ENCODE peak calls at places on chromosomes 12 and 14, in five cellular contexts. One of them, this sample, is unnamed.

GRCh38 chr12:113961921-113962710 is 4.0 kb downstream of the RBM19 start:
- DNase-seq in NCI-H1930: no peak
- DNase-seq in NCI-H748 treated with DMSO at 0.1 percent for 48 hours: no peak
- DNase-seq in H9: no peak
- DNase-seq in choroid plexus epithelial cell: peak; percentile 69
- DNase-seq in this sample: no peak

GRCh38 chr14:41062826-41063225 is 543.9 kb upstream of the LRFN5 start:
- DNase-seq in choroid plexus epithelial cell: no peak
- DNase-seq in NCI-H1930: no peak
- DNase-seq in H9: no peak
- DNase-seq in NCI-H748 treated with DMSO at 0.1 percent for 48 hours: no peak
- DNase-seq in this sample: no peak

GRCh38 chr12:18696971-18697602 is 40.7 kb downstream of the PLCZ1 start:
- DNase-seq in H9: no peak
- DNase-seq in NCI-H1930: no peak
- DNase-seq in choroid plexus epithelial cell: peak; percentile 69
- DNase-seq in NCI-H748 treated with DMSO at 0.1 percent for 48 hours: no peak
- DNase-seq in this sample: no peak

GRCh38 chr14:48665077-48665784 is 920.9 kb downstream of the RPS29 start:
- DNase-seq in choroid plexus epithelial cell: peak; percentile 0
- DNase-seq in H9: no peak
- DNase-seq in NCI-H1930: no peak
- DNase-seq in NCI-H748 treated with DMSO at 0.1 percent for 48 hours: no peak
- DNase-seq in this sample: no peak

GRCh38 chr12:111445311-111446043 is 39.8 kb downstream of the SH2B3 start:
- DNase-seq in NCI-H748 treated with DMSO at 0.1 percent for 48 hours: no peak
- DNase-seq in H9: no peak
- DNase-seq in choroid plexus epithelial cell: no peak
- DNase-seq in NCI-H1930: no peak
- DNase-seq in this sample: no peak

GRCh38 chr12:102527256-102527720 is 46.9 kb upstream of the IGF1 start:
- DNase-seq in H9: no peak
- DNase-seq in choroid plexus epithelial cell: peak; percentile 22
- DNase-seq in NCI-H748 treated with DMSO at 0.1 percent for 48 hours: no peak
- DNase-seq in NCI-H1930: no peak
- DNase-seq in this sample: no peak

GRCh38 chr14:69480136-69480535 is 4.4 kb upstream of the PLEKHD1 start:
- DNase-seq in choroid plexus epithelial cell: no peak
- DNase-seq in NCI-H748 treated with DMSO at 0.1 percent for 48 hours: no peak
- DNase-seq in H9: no peak
- DNase-seq in NCI-H1930: no peak
- DNase-seq in this sample: no peak

GRCh38 chr12:23950775-23951391 is 1.4 kb upstream of the SOX5 start:
- DNase-seq in H9: no peak
- DNase-seq in NCI-H1930: peak; percentile 27
- DNase-seq in choroid plexus epithelial cell: peak; percentile 16
- DNase-seq in NCI-H748 treated with DMSO at 0.1 percent for 48 hours: peak; percentile 26
- DNase-seq in this sample: no peak

GRCh38 chr12:132222096-132222807 is 78.0 kb downstream of the NOC4L start:
- DNase-seq in choroid plexus epithelial cell: peak; percentile 11
- DNase-seq in NCI-H1930: no peak
- DNase-seq in H9: no peak
- DNase-seq in NCI-H748 treated with DMSO at 0.1 percent for 48 hours: no peak
- DNase-seq in this sample: no peak

GRCh38 chr12:132342828-132343227 is 13.4 kb upstream of the GALNT9 start:
- DNase-seq in NCI-H1930: no peak
- DNase-seq in NCI-H748 treated with DMSO at 0.1 percent for 48 hours: no peak
- DNase-seq in choroid plexus epithelial cell: no peak
- DNase-seq in H9: no peak
- DNase-seq in this sample: no peak

GRCh38 chr12:6821271-6821673 is 349 bp upstream of the GPR162 start:
- DNase-seq in NCI-H748 treated with DMSO at 0.1 percent for 48 hours: peak; percentile 31
- DNase-seq in H9: peak; percentile 91
- DNase-seq in choroid plexus epithelial cell: peak; percentile 83
- DNase-seq in NCI-H1930: no peak
- DNase-seq in this sample: no peak

GRCh38 chr12:127980585-127980984 is 286.4 kb upstream of the TMEM132C start:
- DNase-seq in NCI-H748 treated with DMSO at 0.1 percent for 48 hours: no peak
- DNase-seq in H9: peak; percentile 44
- DNase-seq in NCI-H1930: no peak
- DNase-seq in choroid plexus epithelial cell: no peak
- DNase-seq in this sample: no peak

GRCh38 chr12:130486146-130486435 is 148.4 kb downstream of the PIWIL1 start:
- DNase-seq in choroid plexus epithelial cell: no peak
- DNase-seq in NCI-H748 treated with DMSO at 0.1 percent for 48 hours: no peak
- DNase-seq in NCI-H1930: no peak
- DNase-seq in H9: no peak
- DNase-seq in this sample: no peak

GRCh38 chr12:39236994-39237393 is 205.9 kb downstream of the KIF21A start:
- DNase-seq in choroid plexus epithelial cell: peak; percentile 42
- DNase-seq in H9: no peak
- DNase-seq in NCI-H748 treated with DMSO at 0.1 percent for 48 hours: no peak
- DNase-seq in NCI-H1930: no peak
- DNase-seq in this sample: no peak

GRCh38 chr12:7180685-7181084 is 8.8 kb upstream of the PEX5 start:
- DNase-seq in choroid plexus epithelial cell: no peak
- DNase-seq in NCI-H748 treated with DMSO at 0.1 percent for 48 hours: no peak
- DNase-seq in H9: no peak
- DNase-seq in NCI-H1930: no peak
- DNase-seq in this sample: no peak

GRCh38 chr14:104390221-104390931 is 189.2 kb upstream of the C14orf180 start:
- DNase-seq in NCI-H1930: no peak
- DNase-seq in choroid plexus epithelial cell: no peak
- DNase-seq in H9: peak; percentile 19
- DNase-seq in NCI-H748 treated with DMSO at 0.1 percent for 48 hours: no peak
- DNase-seq in this sample: no peak

This sample was measured in NCI-H2081 treated with DMSO at 0.1 percent for 48 hours.